ENCODE peak calls at places on chromosomes 12 and 14, in six cellular contexts. E is astrocyte, A is fibroblast of lung, S is foreskin fibroblast, L is dorsolateral prefrontal cortex, X is uterus. O is an unnamed sample.

GRCh38 chr12:71840226-71840847 is 778 bp downstream of the TBC1D15 start:
- DNase-seq in X (no peak), A (peak), E (peak), S (peak), L (peak), O (peak)

GRCh38 chr12:112973016-112973711 is 5.2 kb upstream of the OAS2 start:
- DNase-seq in S (peak), X (no peak), A (no peak), L (no peak), E (no peak), O (no peak)

GRCh38 chr14:36553650-36554260 is 28.7 kb downstream of the NKX2-8 start:
- DNase-seq in E (peak), X (no peak), A (peak), S (peak), L (no peak), O (peak)

GRCh38 chr14:92513204-92513965 is at the start of gene RIN3:
- DNase-seq in L (no peak), X (peak), E (peak), S (peak), A (peak), O (peak)

GRCh38 chr12:115227137-115227615 is 543.2 kb upstream of the TBX3 start:
- DNase-seq in E (peak), A (peak), X (no peak), S (peak), L (no peak), O (peak)

GRCh38 chr12:2959508-2960431 is 573 bp downstream of the TEAD4 start:
- DNase-seq in L (peak), S (peak), X (peak), A (peak), E (peak), O (peak)

GRCh38 chr14:51540364-51540763 is 111.3 kb upstream of the FRMD6 start:
- DNase-seq in A (no peak), L (no peak), X (no peak), E (no peak), S (peak), O (peak)

GRCh38 chr14:104650057-104650980 is 39.1 kb upstream of the INF2 start:
- DNase-seq in L (peak), A (peak), X (peak), E (no peak), S (peak), O (peak)

GRCh38 chr12:70828391-70828790 is 92.1 kb downstream of the PTPRR start:
- DNase-seq in L (no peak), E (peak), S (peak), X (no peak), A (peak), O (no peak)

GRCh38 chr12:124559182-124560017 is 8.0 kb downstream of the NCOR2 start:
- DNase-seq in X (no peak), L (no peak), S (no peak), A (no peak), E (no peak), O (no peak)

GRCh38 chr12:53172352-53172751 is 8.2 kb upstream of the ZNF740 start:
- DNase-seq in S (no peak), E (peak), A (peak), X (peak), L (no peak), O (peak)

GRCh38 chr12:42716521-42716920 is 127.0 kb upstream of the PRICKLE1 start:
- DNase-seq in X (peak), S (peak), E (peak), L (no peak), A (peak), O (no peak)

GRCh38 chr12:24895612-24896011 is 53.3 kb downstream of the BCAT1 start:
- DNase-seq in A (peak), E (peak), X (no peak), S (no peak), L (no peak), O (no peak)

GRCh38 chr12:51977320-51977753 is 25.8 kb downstream of the ACVR1B start:
- DNase-seq in A (no peak), E (peak), S (no peak), X (no peak), L (no peak), O (no peak)

DNA sequence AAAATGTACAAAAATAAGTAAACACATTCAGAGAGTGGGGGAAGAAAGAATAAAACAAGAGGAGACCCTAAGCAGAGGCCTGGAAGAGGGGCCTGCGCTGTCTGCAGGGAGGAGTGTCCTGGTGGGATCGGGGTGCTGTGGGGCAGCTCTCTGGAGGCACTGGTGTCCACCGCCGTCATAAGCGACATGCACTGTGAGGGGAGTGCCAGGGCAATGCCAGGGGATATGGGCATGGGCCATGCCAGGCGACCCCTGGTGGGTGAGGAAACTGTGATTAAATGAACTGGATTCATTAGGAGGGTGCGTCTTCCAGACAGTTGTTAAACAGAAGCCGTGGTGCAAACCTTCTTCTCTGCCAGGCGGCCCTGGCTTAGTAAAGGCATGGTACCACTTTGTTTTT is 116.6 kb downstream of the PIWIL1 start:
- DNase-seq in S (no peak), E (no peak), A (no peak), L (no peak), X (no peak), O (no peak)
- TF ChIP-seq CTCF in S (no peak), E (no peak), A (no peak), L (no peak), X (no peak), O (no peak)

GRCh38 chr12:92929957-92930356 is 862 bp upstream of the EEA1 start:
- DNase-seq in E (no peak), A (no peak), L (no peak), S (no peak), X (no peak), O (no peak)
- H3K4me3 ChIP-seq in E (peak), A (peak), L (peak), S (peak), X (peak), O (peak)

GRCh38 chr12:62190921-62191746 is 69.1 kb upstream of the USP15 start:
- DNase-seq in X (no peak), E (no peak), L (peak), A (no peak), S (no peak), O (no peak)

GRCh38 chr12:62194031-62194430 is 66.2 kb upstream of the USP15 start:
- DNase-seq in L (no peak), A (no peak), X (no peak), E (no peak), S (no peak), O (no peak)

GRCh38 chr12:62191747-62192485 is 68.3 kb upstream of the USP15 start:
- DNase-seq in S (peak), E (peak), X (no peak), L (peak), A (peak), O (peak)

GRCh38 chr12:62194616-62195015 is 65.6 kb upstream of the USP15 start:
- DNase-seq in X (no peak), E (peak), A (peak), S (no peak), L (no peak), O (peak)

GRCh38 chr12:62192486-62193250 is 67.5 kb upstream of the USP15 start:
- DNase-seq in X (peak), A (peak), E (peak), L (peak), S (peak), O (peak)
- TF ChIP-seq CTCF in X (peak), A (peak), E (peak), L (peak), S (peak), O (peak)

GRCh38 chr12:78863482-78864427 is 819 bp upstream of the SYT1 start:
- DNase-seq in X (peak), L (peak), A (peak), S (peak), E (peak), O (peak)
- H3K4me3 ChIP-seq in X (peak), L (peak), A (peak), S (peak), E (peak), O (peak)

GRCh38 chr14:52724360-52724644 is 5.7 kb upstream of the STYX start:
- DNase-seq in E (no peak), S (no peak), X (no peak), A (no peak), L (no peak), O (no peak)

GRCh38 chr14:52730708-52731111 is 744 bp downstream of the STYX start:
- DNase-seq in E (peak), A (peak), S (no peak), L (no peak), X (no peak), O (peak)

GRCh38 chr14:52733824-52734223 is 3.9 kb downstream of the STYX start:
- DNase-seq in X (no peak), S (no peak), L (no peak), E (no peak), A (no peak), O (no peak)

GRCh38 chr14:52729585-52729924 is 411 bp upstream of the STYX start:
- DNase-seq in L (no peak), X (no peak), E (no peak), S (no peak), A (no peak), O (no peak)

DNA sequence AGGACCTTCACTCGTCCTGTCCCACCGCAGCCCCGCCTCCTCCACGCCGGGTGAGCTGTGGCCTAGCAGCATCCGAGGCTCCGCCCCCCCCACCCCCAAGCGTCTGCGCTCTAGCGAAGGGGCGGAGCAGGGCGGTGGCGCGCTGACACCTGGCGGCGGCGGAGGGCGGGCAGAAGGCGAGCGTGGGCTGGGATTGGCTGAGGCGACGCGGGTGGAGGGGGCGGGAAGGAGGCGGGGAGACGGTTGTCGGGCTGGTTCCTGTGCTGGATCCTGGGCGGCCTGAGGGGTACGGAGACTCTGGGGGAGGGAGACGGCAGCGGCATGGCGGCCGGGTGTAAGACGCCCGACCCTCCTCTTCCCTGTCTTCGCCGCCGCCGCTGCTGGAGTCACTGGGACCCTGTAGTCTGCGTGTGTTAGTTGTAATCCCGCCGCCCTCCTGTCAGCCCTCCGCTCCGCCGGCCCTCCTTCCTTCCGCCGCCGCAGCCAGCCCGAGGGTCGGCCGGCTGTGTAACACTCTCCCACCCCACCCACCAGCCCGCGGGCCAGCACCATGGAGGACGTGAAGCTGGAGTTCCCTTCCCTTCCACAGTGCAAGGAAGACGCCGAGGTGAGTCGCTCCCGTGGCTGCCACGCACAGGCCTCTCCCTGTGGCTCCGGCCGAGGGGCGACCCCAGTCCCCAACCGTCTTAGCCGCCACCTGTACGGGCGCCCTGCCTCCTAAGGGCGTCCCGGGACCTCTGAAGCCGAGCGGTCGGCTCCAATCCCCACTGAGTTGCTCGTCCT is at the start of gene STYX:
- DNase-seq in X (peak), L (peak), S (peak), A (peak), E (peak), O (peak)
- TF ChIP-seq CTCF in X (peak), L (peak), S (no peak), A (no peak), E (no peak), O (no peak)

GRCh38 chr12:54591001-54591591 is 2.6 kb upstream of the PPP1R1A start:
- DNase-seq in X (peak), S (peak), L (peak), A (peak), E (no peak), O (peak)

GRCh38 chr12:54589964-54590363 is 1.5 kb upstream of the PPP1R1A start:
- DNase-seq in E (no peak), X (no peak), A (no peak), S (no peak), L (no peak), O (no peak)

GRCh38 chr12:54588110-54588831 is at the start of gene PPP1R1A:
- DNase-seq in S (no peak), L (no peak), A (no peak), X (no peak), E (no peak), O (no peak)

GRCh38 chr12:54587315-54587821 is 1.1 kb downstream of the PPP1R1A start:
- DNase-seq in X (no peak), S (no peak), L (peak), E (no peak), A (no peak), O (no peak)

GRCh38 chr12:54588892-54589291 is 433 bp upstream of the PPP1R1A start:
- DNase-seq in A (no peak), X (no peak), L (no peak), S (no peak), E (no peak), O (no peak)
- H3K4me3 ChIP-seq in A (no peak), X (no peak), L (peak), S (no peak), E (no peak), O (no peak)

O was measured in epithelial cell of esophagus.